ENCODE peak calls at places on chromosome 13, in nine cellular contexts. One of them, this sample, is unnamed.

GRCh38 chr13:57030671-57031070 is 110.0 kb upstream of the PRR20A start:
- DNase-seq in fibroblast of mammary gland: no peak
- DNase-seq in GM06990: no peak
- DNase-seq in colonic mucosa: no peak
- DNase-seq in DND-41: no peak
- DNase-seq in cardiac muscle cell: no peak
- DNase-seq in left ventricle myocardium inferior: no peak
- DNase-seq in neural crest cell: no peak
- DNase-seq in uterus: no peak
- DNase-seq in this sample: no peak

GRCh38 chr13:97978661-97979450 is 25.4 kb downstream of the IPO5 start:
- DNase-seq in DND-41: no peak
- DNase-seq in uterus: no peak
- DNase-seq in colonic mucosa: no peak
- DNase-seq in left ventricle myocardium inferior: no peak
- DNase-seq in cardiac muscle cell: peak
- DNase-seq in GM06990: no peak
- DNase-seq in neural crest cell: no peak
- DNase-seq in fibroblast of mammary gland: peak
- DNase-seq in this sample: no peak

GRCh38 chr13:37139356-37139755 is 33.9 kb upstream of the CSNK1A1L start:
- DNase-seq in DND-41: no peak
- DNase-seq in fibroblast of mammary gland: peak
- DNase-seq in left ventricle myocardium inferior: no peak
- DNase-seq in neural crest cell: no peak
- DNase-seq in uterus: no peak
- DNase-seq in colonic mucosa: no peak
- DNase-seq in GM06990: no peak
- DNase-seq in cardiac muscle cell: no peak
- DNase-seq in this sample: no peak

GRCh38 chr13:75299913-75300862 is 181.8 kb downstream of the TBC1D4 start:
- DNase-seq in DND-41: no peak
- DNase-seq in cardiac muscle cell: peak
- DNase-seq in fibroblast of mammary gland: peak
- DNase-seq in GM06990: no peak
- DNase-seq in left ventricle myocardium inferior: no peak
- DNase-seq in colonic mucosa: no peak
- DNase-seq in neural crest cell: no peak
- DNase-seq in uterus: no peak
- DNase-seq in this sample: no peak

GRCh38 chr13:96946709-96947311 is 47.5 kb downstream of the OXGR1 start:
- DNase-seq in fibroblast of mammary gland: no peak
- DNase-seq in neural crest cell: no peak
- DNase-seq in cardiac muscle cell: no peak
- DNase-seq in DND-41: no peak
- DNase-seq in colonic mucosa: peak
- DNase-seq in uterus: no peak
- DNase-seq in GM06990: no peak
- DNase-seq in left ventricle myocardium inferior: no peak
- DNase-seq in this sample: no peak

GRCh38 chr13:58619396-58620113 is 988.0 kb downstream of the PCDH17 start:
- DNase-seq in fibroblast of mammary gland: no peak
- DNase-seq in uterus: no peak
- DNase-seq in GM06990: no peak
- DNase-seq in neural crest cell: no peak
- DNase-seq in left ventricle myocardium inferior: no peak
- DNase-seq in cardiac muscle cell: no peak
- DNase-seq in colonic mucosa: no peak
- DNase-seq in DND-41: no peak
- DNase-seq in this sample: no peak

GRCh38 chr13:52746141-52746540 is 6.5 kb upstream of the CNMD start:
- DNase-seq in uterus: no peak
- DNase-seq in cardiac muscle cell: no peak
- DNase-seq in GM06990: no peak
- DNase-seq in DND-41: no peak
- DNase-seq in colonic mucosa: no peak
- DNase-seq in fibroblast of mammary gland: no peak
- DNase-seq in left ventricle myocardium inferior: no peak
- DNase-seq in neural crest cell: no peak
- DNase-seq in this sample: no peak

GRCh38 chr13:71751074-71751473 is 115.9 kb downstream of the DACH1 start:
- DNase-seq in GM06990: no peak
- DNase-seq in fibroblast of mammary gland: no peak
- DNase-seq in colonic mucosa: no peak
- DNase-seq in DND-41: no peak
- DNase-seq in neural crest cell: no peak
- DNase-seq in uterus: no peak
- DNase-seq in cardiac muscle cell: no peak
- DNase-seq in left ventricle myocardium inferior: no peak
- DNase-seq in this sample: no peak

GRCh38 chr13:40644838-40645620 is 21.4 kb downstream of the FOXO1 start:
- DNase-seq in left ventricle myocardium inferior: no peak
- DNase-seq in fibroblast of mammary gland: no peak
- DNase-seq in GM06990: no peak
- DNase-seq in uterus: no peak
- DNase-seq in cardiac muscle cell: no peak
- DNase-seq in DND-41: no peak
- DNase-seq in neural crest cell: no peak
- DNase-seq in colonic mucosa: no peak
- DNase-seq in this sample: no peak

GRCh38 chr13:46386996-46387851 is at the start of gene RUBCNL:
- DNase-seq in fibroblast of mammary gland: peak
- DNase-seq in DND-41: peak
- DNase-seq in cardiac muscle cell: no peak
- DNase-seq in uterus: no peak
- DNase-seq in GM06990: peak
- DNase-seq in neural crest cell: peak
- DNase-seq in left ventricle myocardium inferior: peak
- DNase-seq in colonic mucosa: peak
- DNase-seq in this sample: peak

GRCh38 chr13:34657716-34658115 is 284.4 kb upstream of the NBEA start:
- DNase-seq in cardiac muscle cell: no peak
- DNase-seq in GM06990: no peak
- DNase-seq in uterus: no peak
- DNase-seq in left ventricle myocardium inferior: no peak
- DNase-seq in DND-41: no peak
- DNase-seq in colonic mucosa: no peak
- DNase-seq in fibroblast of mammary gland: peak
- DNase-seq in neural crest cell: no peak
- DNase-seq in this sample: no peak

GRCh38 chr13:47226516-47226915 is 329.7 kb upstream of the HTR2A start:
- DNase-seq in neural crest cell: no peak
- DNase-seq in cardiac muscle cell: no peak
- DNase-seq in DND-41: no peak
- DNase-seq in left ventricle myocardium inferior: no peak
- DNase-seq in uterus: no peak
- DNase-seq in colonic mucosa: no peak
- DNase-seq in fibroblast of mammary gland: peak
- DNase-seq in GM06990: no peak
- DNase-seq in this sample: no peak

GRCh38 chr13:58876473-58876872 is 1244.9 kb downstream of the PCDH17 start:
- DNase-seq in DND-41: no peak
- DNase-seq in uterus: no peak
- DNase-seq in left ventricle myocardium inferior: no peak
- DNase-seq in fibroblast of mammary gland: no peak
- DNase-seq in cardiac muscle cell: no peak
- DNase-seq in colonic mucosa: no peak
- DNase-seq in neural crest cell: no peak
- DNase-seq in GM06990: no peak
- DNase-seq in this sample: no peak

GRCh38 chr13:89923731-89924130 is 1423.8 kb upstream of the MIR17HG start:
- DNase-seq in DND-41: no peak
- DNase-seq in uterus: no peak
- DNase-seq in cardiac muscle cell: peak
- DNase-seq in left ventricle myocardium inferior: no peak
- DNase-seq in neural crest cell: no peak
- DNase-seq in colonic mucosa: no peak
- DNase-seq in fibroblast of mammary gland: peak
- DNase-seq in GM06990: no peak
- DNase-seq in this sample: no peak

GRCh38 chr13:114025432-114026127 is 51.7 kb upstream of the C13orf46 start:
- DNase-seq in DND-41: no peak
- DNase-seq in uterus: peak
- DNase-seq in cardiac muscle cell: peak
- DNase-seq in left ventricle myocardium inferior: no peak
- DNase-seq in fibroblast of mammary gland: peak
- DNase-seq in neural crest cell: no peak
- DNase-seq in colonic mucosa: no peak
- DNase-seq in GM06990: peak
- DNase-seq in this sample: no peak

GRCh38 chr13:91722267-91722884 is 324.0 kb downstream of the GPC5 start:
- DNase-seq in neural crest cell: no peak
- DNase-seq in fibroblast of mammary gland: peak
- DNase-seq in cardiac muscle cell: peak
- DNase-seq in colonic mucosa: no peak
- DNase-seq in uterus: no peak
- DNase-seq in left ventricle myocardium inferior: no peak
- DNase-seq in DND-41: no peak
- DNase-seq in GM06990: no peak
- DNase-seq in this sample: no peak

GRCh38 chr13:72507394-72508199 is 219.8 kb downstream of the MZT1 start:
- DNase-seq in uterus: no peak
- DNase-seq in colonic mucosa: no peak
- DNase-seq in fibroblast of mammary gland: no peak
- DNase-seq in neural crest cell: no peak
- DNase-seq in GM06990: no peak
- DNase-seq in left ventricle myocardium inferior: no peak
- DNase-seq in DND-41: no peak
- DNase-seq in cardiac muscle cell: peak
- DNase-seq in this sample: no peak

GRCh38 chr13:29529755-29530154 is 65.7 kb downstream of the SLC7A1 start:
- DNase-seq in uterus: no peak
- DNase-seq in DND-41: no peak
- DNase-seq in neural crest cell: no peak
- DNase-seq in fibroblast of mammary gland: no peak
- DNase-seq in cardiac muscle cell: no peak
- DNase-seq in colonic mucosa: no peak
- DNase-seq in left ventricle myocardium inferior: no peak
- DNase-seq in GM06990: no peak
- DNase-seq in this sample: no peak

GRCh38 chr13:46668302-46668720 is 115.3 kb downstream of the LRCH1 start:
- DNase-seq in fibroblast of mammary gland: peak
- DNase-seq in colonic mucosa: peak
- DNase-seq in cardiac muscle cell: peak
- DNase-seq in DND-41: no peak
- DNase-seq in left ventricle myocardium inferior: peak
- DNase-seq in uterus: peak
- DNase-seq in GM06990: no peak
- DNase-seq in neural crest cell: no peak
- DNase-seq in this sample: no peak

GRCh38 chr13:109276261-109276660 is 510.1 kb downstream of the IRS2 start:
- DNase-seq in uterus: no peak
- DNase-seq in GM06990: no peak
- DNase-seq in neural crest cell: no peak
- DNase-seq in cardiac muscle cell: no peak
- DNase-seq in DND-41: no peak
- DNase-seq in colonic mucosa: no peak
- DNase-seq in left ventricle myocardium inferior: no peak
- DNase-seq in fibroblast of mammary gland: no peak
- DNase-seq in this sample: no peak
- TF ChIP-seq CTCF in uterus: no peak
- TF ChIP-seq CTCF in GM06990: no peak
- TF ChIP-seq CTCF in neural crest cell: no peak
- TF ChIP-seq CTCF in cardiac muscle cell: no peak
- TF ChIP-seq CTCF in DND-41: no peak
- TF ChIP-seq CTCF in colonic mucosa: no peak
- TF ChIP-seq CTCF in left ventricle myocardium inferior: no peak
- TF ChIP-seq CTCF in fibroblast of mammary gland: no peak
- TF ChIP-seq CTCF in this sample: no peak

GRCh38 chr13:35791191-35791902 is 314.9 kb upstream of the MAB21L1 start:
- DNase-seq in colonic mucosa: no peak
- DNase-seq in GM06990: no peak
- DNase-seq in uterus: no peak
- DNase-seq in cardiac muscle cell: peak
- DNase-seq in left ventricle myocardium inferior: no peak
- DNase-seq in fibroblast of mammary gland: peak
- DNase-seq in neural crest cell: no peak
- DNase-seq in DND-41: no peak
- DNase-seq in this sample: no peak
- TF ChIP-seq CTCF in colonic mucosa: no peak
- TF ChIP-seq CTCF in GM06990: no peak
- TF ChIP-seq CTCF in uterus: no peak
- TF ChIP-seq CTCF in cardiac muscle cell: no peak
- TF ChIP-seq CTCF in left ventricle myocardium inferior: no peak
- TF ChIP-seq CTCF in fibroblast of mammary gland: no peak
- TF ChIP-seq CTCF in neural crest cell: no peak
- TF ChIP-seq CTCF in DND-41: no peak
- TF ChIP-seq CTCF in this sample: no peak

GRCh38 chr13:83780201-83780600 is 102.1 kb downstream of the SLITRK1 start:
- DNase-seq in colonic mucosa: no peak
- DNase-seq in fibroblast of mammary gland: peak
- DNase-seq in neural crest cell: no peak
- DNase-seq in DND-41: no peak
- DNase-seq in cardiac muscle cell: peak
- DNase-seq in uterus: no peak
- DNase-seq in left ventricle myocardium inferior: no peak
- DNase-seq in GM06990: no peak
- DNase-seq in this sample: no peak
- TF ChIP-seq CTCF in colonic mucosa: no peak
- TF ChIP-seq CTCF in fibroblast of mammary gland: peak
- TF ChIP-seq CTCF in neural crest cell: peak
- TF ChIP-seq CTCF in DND-41: peak
- TF ChIP-seq CTCF in cardiac muscle cell: peak
- TF ChIP-seq CTCF in uterus: no peak
- TF ChIP-seq CTCF in left ventricle myocardium inferior: no peak
- TF ChIP-seq CTCF in GM06990: peak
- TF ChIP-seq CTCF in this sample: peak

GRCh38 chr13:31015207-31015606 is 82.8 kb downstream of the TEX26 start:
- DNase-seq in GM06990: no peak
- DNase-seq in neural crest cell: no peak
- DNase-seq in left ventricle myocardium inferior: no peak
- DNase-seq in uterus: no peak
- DNase-seq in fibroblast of mammary gland: no peak
- DNase-seq in cardiac muscle cell: no peak
- DNase-seq in colonic mucosa: no peak
- DNase-seq in DND-41: no peak
- DNase-seq in this sample: no peak

GRCh38 chr13:31011193-31011860 is 78.9 kb downstream of the TEX26 start:
- DNase-seq in cardiac muscle cell: no peak
- DNase-seq in GM06990: no peak
- DNase-seq in DND-41: no peak
- DNase-seq in left ventricle myocardium inferior: no peak
- DNase-seq in colonic mucosa: no peak
- DNase-seq in neural crest cell: no peak
- DNase-seq in uterus: no peak
- DNase-seq in fibroblast of mammary gland: no peak
- DNase-seq in this sample: no peak

GRCh38 chr13:31009166-31009565 is 76.7 kb downstream of the TEX26 start:
- DNase-seq in uterus: no peak
- DNase-seq in DND-41: no peak
- DNase-seq in cardiac muscle cell: peak
- DNase-seq in neural crest cell: no peak
- DNase-seq in GM06990: no peak
- DNase-seq in left ventricle myocardium inferior: no peak
- DNase-seq in fibroblast of mammary gland: peak
- DNase-seq in colonic mucosa: no peak
- DNase-seq in this sample: no peak

GRCh38 chr13:31014461-31014860 is 82.0 kb downstream of the TEX26 start:
- DNase-seq in uterus: no peak
- DNase-seq in GM06990: no peak
- DNase-seq in fibroblast of mammary gland: no peak
- DNase-seq in cardiac muscle cell: no peak
- DNase-seq in neural crest cell: no peak
- DNase-seq in left ventricle myocardium inferior: no peak
- DNase-seq in colonic mucosa: no peak
- DNase-seq in DND-41: no peak
- DNase-seq in this sample: no peak

GRCh38 chr13:31012285-31013024 is 80.0 kb downstream of the TEX26 start:
- DNase-seq in DND-41: no peak
- DNase-seq in colonic mucosa: no peak
- DNase-seq in fibroblast of mammary gland: peak
- DNase-seq in cardiac muscle cell: peak
- DNase-seq in GM06990: peak
- DNase-seq in neural crest cell: no peak
- DNase-seq in left ventricle myocardium inferior: no peak
- DNase-seq in uterus: no peak
- DNase-seq in this sample: no peak
- TF ChIP-seq CTCF in DND-41: peak
- TF ChIP-seq CTCF in colonic mucosa: no peak
- TF ChIP-seq CTCF in fibroblast of mammary gland: peak
- TF ChIP-seq CTCF in cardiac muscle cell: peak
- TF ChIP-seq CTCF in GM06990: no peak
- TF ChIP-seq CTCF in neural crest cell: peak
- TF ChIP-seq CTCF in left ventricle myocardium inferior: no peak
- TF ChIP-seq CTCF in uterus: peak
- TF ChIP-seq CTCF in this sample: peak

This sample was measured in progenitor cell of endocrine pancreas.